ENCODE peak calls at places on chromosomes 13 and 19, in five cellular contexts. One of them, this sample, is unnamed.

GRCh38 chr13:26688286-26688685 is 72.3 kb downstream of the GPR12 start:
- DNase-seq in glutamatergic neuron: no peak
- DNase-seq in stimulated activated naive CD4-positive, alpha-beta T cell: no peak
- DNase-seq in tibial artery: no peak
- DNase-seq in substantia nigra: no peak
- DNase-seq in this sample: no peak

GRCh38 chr19:38942471-38943181 is 11.9 kb downstream of the MRPS12 start:
- DNase-seq in stimulated activated naive CD4-positive, alpha-beta T cell: no peak
- DNase-seq in substantia nigra: no peak
- DNase-seq in tibial artery: no peak
- DNase-seq in glutamatergic neuron: no peak
- DNase-seq in this sample: no peak

GRCh38 chr13:19782049-19782726 is 557 bp downstream of the PSPC1 start:
- DNase-seq in stimulated activated naive CD4-positive, alpha-beta T cell: peak; percentile 83
- DNase-seq in glutamatergic neuron: peak; percentile 69
- DNase-seq in tibial artery: peak; percentile 75
- DNase-seq in substantia nigra: peak; percentile 56
- DNase-seq in this sample: peak; percentile 44

GRCh38 chr13:102091231-102091630 is 310.6 kb downstream of the FGF14 start:
- DNase-seq in stimulated activated naive CD4-positive, alpha-beta T cell: no peak
- DNase-seq in tibial artery: no peak
- DNase-seq in substantia nigra: no peak
- DNase-seq in glutamatergic neuron: no peak
- DNase-seq in this sample: no peak

GRCh38 chr13:113820813-113821651 is 42.8 kb downstream of the GAS6 start:
- DNase-seq in substantia nigra: peak; percentile 72
- DNase-seq in stimulated activated naive CD4-positive, alpha-beta T cell: no peak
- DNase-seq in tibial artery: peak; percentile 94
- DNase-seq in glutamatergic neuron: peak; percentile 74
- DNase-seq in this sample: no peak

GRCh38 chr13:44329909-44330545 is 43.6 kb upstream of the SERP2 start:
- DNase-seq in glutamatergic neuron: no peak
- DNase-seq in tibial artery: no peak
- DNase-seq in stimulated activated naive CD4-positive, alpha-beta T cell: no peak
- DNase-seq in substantia nigra: no peak
- DNase-seq in this sample: no peak

GRCh38 chr13:109331898-109332297 is 454.5 kb downstream of the IRS2 start:
- DNase-seq in glutamatergic neuron: no peak
- DNase-seq in substantia nigra: no peak
- DNase-seq in tibial artery: no peak
- DNase-seq in stimulated activated naive CD4-positive, alpha-beta T cell: no peak
- DNase-seq in this sample: no peak

GRCh38 chr13:50969691-50970090 is 60.1 kb downstream of the RNASEH2B start:
- DNase-seq in substantia nigra: no peak
- DNase-seq in stimulated activated naive CD4-positive, alpha-beta T cell: no peak
- DNase-seq in glutamatergic neuron: peak; percentile 28
- DNase-seq in tibial artery: no peak
- DNase-seq in this sample: no peak

GRCh38 chr19:43316591-43317319 is 36.7 kb upstream of the CD177 start:
- DNase-seq in glutamatergic neuron: no peak
- DNase-seq in tibial artery: no peak
- DNase-seq in stimulated activated naive CD4-positive, alpha-beta T cell: no peak
- DNase-seq in substantia nigra: no peak
- DNase-seq in this sample: no peak

GRCh38 chr19:46000497-46001246 is 5.4 kb downstream of the CCDC61 start:
- DNase-seq in tibial artery: no peak
- DNase-seq in substantia nigra: peak; percentile 52
- DNase-seq in stimulated activated naive CD4-positive, alpha-beta T cell: peak; percentile 74
- DNase-seq in glutamatergic neuron: peak; percentile 77
- DNase-seq in this sample: peak; percentile 87

GRCh38 chr13:79937311-79938243 is 403.3 kb downstream of the SPRY2 start:
- DNase-seq in tibial artery: no peak
- DNase-seq in glutamatergic neuron: no peak
- DNase-seq in stimulated activated naive CD4-positive, alpha-beta T cell: no peak
- DNase-seq in substantia nigra: peak; percentile 34
- DNase-seq in this sample: no peak

GRCh38 chr13:51837016-51837415 is 8.0 kb downstream of the TMEM272 start:
- DNase-seq in glutamatergic neuron: no peak
- DNase-seq in tibial artery: no peak
- DNase-seq in substantia nigra: no peak
- DNase-seq in stimulated activated naive CD4-positive, alpha-beta T cell: no peak
- DNase-seq in this sample: no peak

GRCh38 chr13:40235160-40235796 is 431.2 kb downstream of the FOXO1 start:
- DNase-seq in tibial artery: no peak
- DNase-seq in glutamatergic neuron: no peak
- DNase-seq in stimulated activated naive CD4-positive, alpha-beta T cell: no peak
- DNase-seq in substantia nigra: no peak
- DNase-seq in this sample: no peak

GRCh38 chr19:21468791-21469190 is 36.6 kb upstream of the ZNF429 start:
- DNase-seq in stimulated activated naive CD4-positive, alpha-beta T cell: no peak
- DNase-seq in glutamatergic neuron: no peak
- DNase-seq in tibial artery: no peak
- DNase-seq in substantia nigra: no peak
- DNase-seq in this sample: no peak

GRCh38 chr19:41359741-41360140 is 4.2 kb downstream of the B9D2 start:
- DNase-seq in glutamatergic neuron: no peak
- DNase-seq in stimulated activated naive CD4-positive, alpha-beta T cell: no peak
- DNase-seq in substantia nigra: no peak
- DNase-seq in tibial artery: no peak
- DNase-seq in this sample: no peak

GRCh38 chr13:31167490-31167889 is 5.8 kb upstream of the HSPH1 start:
- DNase-seq in glutamatergic neuron: no peak
- DNase-seq in substantia nigra: no peak
- DNase-seq in stimulated activated naive CD4-positive, alpha-beta T cell: no peak
- DNase-seq in tibial artery: no peak
- DNase-seq in this sample: no peak

GRCh38 chr19:30224689-30225606 is 147.2 kb upstream of the ZNF536 start:
- DNase-seq in stimulated activated naive CD4-positive, alpha-beta T cell: no peak
- DNase-seq in glutamatergic neuron: peak; percentile 50
- DNase-seq in tibial artery: no peak
- DNase-seq in substantia nigra: no peak
- DNase-seq in this sample: no peak

GRCh38 chr19:49887037-49887652 is 9.5 kb downstream of the IL4I1 start:
- DNase-seq in tibial artery: no peak
- DNase-seq in glutamatergic neuron: peak; percentile 11
- DNase-seq in substantia nigra: no peak
- DNase-seq in stimulated activated naive CD4-positive, alpha-beta T cell: no peak
- DNase-seq in this sample: no peak

GRCh38 chr13:81540777-81541176 is 1199.9 kb upstream of the SPRY2 start:
- DNase-seq in glutamatergic neuron: no peak
- DNase-seq in substantia nigra: no peak
- DNase-seq in tibial artery: no peak
- DNase-seq in stimulated activated naive CD4-positive, alpha-beta T cell: no peak
- DNase-seq in this sample: no peak

GRCh38 chr19:17436094-17436873 is 12.2 kb downstream of the TMEM221 start:
- DNase-seq in substantia nigra: no peak
- DNase-seq in glutamatergic neuron: no peak
- DNase-seq in stimulated activated naive CD4-positive, alpha-beta T cell: no peak
- DNase-seq in tibial artery: no peak
- DNase-seq in this sample: no peak

GRCh38 chr13:22090114-22090513 is 419.2 kb downstream of the FGF9 start:
- DNase-seq in tibial artery: no peak
- DNase-seq in substantia nigra: no peak
- DNase-seq in stimulated activated naive CD4-positive, alpha-beta T cell: no peak
- DNase-seq in glutamatergic neuron: no peak
- DNase-seq in this sample: no peak

GRCh38 chr19:39829702-39830275 is 4.2 kb downstream of the DYRK1B start:
- DNase-seq in glutamatergic neuron: no peak
- DNase-seq in substantia nigra: no peak
- DNase-seq in tibial artery: no peak
- DNase-seq in stimulated activated naive CD4-positive, alpha-beta T cell: no peak
- DNase-seq in this sample: no peak

GRCh38 chr19:5339470-5339949 is 1.1 kb downstream of the PTPRS start:
- DNase-seq in substantia nigra: no peak
- DNase-seq in stimulated activated naive CD4-positive, alpha-beta T cell: no peak
- DNase-seq in tibial artery: no peak
- DNase-seq in glutamatergic neuron: peak; percentile 65
- DNase-seq in this sample: no peak

GRCh38 chr19:34588846-34589245 is 88.1 kb downstream of the SCGB2B2 start:
- DNase-seq in stimulated activated naive CD4-positive, alpha-beta T cell: no peak
- DNase-seq in glutamatergic neuron: no peak
- DNase-seq in tibial artery: no peak
- DNase-seq in substantia nigra: no peak
- DNase-seq in this sample: no peak

GRCh38 chr19:11291415-11291814 is 4.5 kb upstream of the TSPAN16 start:
- DNase-seq in stimulated activated naive CD4-positive, alpha-beta T cell: no peak
- DNase-seq in glutamatergic neuron: no peak
- DNase-seq in substantia nigra: no peak
- DNase-seq in tibial artery: no peak
- DNase-seq in this sample: no peak

GRCh38 chr19:3682741-3683404 is 17.4 kb downstream of the PIP5K1C start:
- DNase-seq in stimulated activated naive CD4-positive, alpha-beta T cell: no peak
- DNase-seq in tibial artery: no peak
- DNase-seq in glutamatergic neuron: peak; percentile 76
- DNase-seq in substantia nigra: no peak
- DNase-seq in this sample: no peak

GRCh38 chr13:36599641-36600040 is 74.2 kb upstream of the SERTM1 start:
- DNase-seq in tibial artery: no peak
- DNase-seq in glutamatergic neuron: no peak
- DNase-seq in stimulated activated naive CD4-positive, alpha-beta T cell: no peak
- DNase-seq in substantia nigra: no peak
- DNase-seq in this sample: no peak

GRCh38 chr19:51179297-51179696 is 37.2 kb downstream of the SIGLEC7 start:
- DNase-seq in stimulated activated naive CD4-positive, alpha-beta T cell: no peak
- DNase-seq in substantia nigra: no peak
- DNase-seq in glutamatergic neuron: no peak
- DNase-seq in tibial artery: no peak
- DNase-seq in this sample: no peak

GRCh38 chr13:74641586-74641985 is 507.4 kb upstream of the KLF12 start:
- DNase-seq in stimulated activated naive CD4-positive, alpha-beta T cell: no peak
- DNase-seq in tibial artery: no peak
- DNase-seq in glutamatergic neuron: no peak
- DNase-seq in substantia nigra: no peak
- DNase-seq in this sample: no peak

GRCh38 chr19:16400911-16401675 is 70.7 kb downstream of the EPS15L1 start:
- DNase-seq in glutamatergic neuron: no peak
- DNase-seq in substantia nigra: peak; percentile 42
- DNase-seq in stimulated activated naive CD4-positive, alpha-beta T cell: no peak
- DNase-seq in tibial artery: peak; percentile 82
- DNase-seq in this sample: no peak

GRCh38 chr19:32828139-32828538 is 41.4 kb downstream of the SLC7A9 start:
- DNase-seq in tibial artery: no peak
- DNase-seq in substantia nigra: no peak
- DNase-seq in glutamatergic neuron: no peak
- DNase-seq in stimulated activated naive CD4-positive, alpha-beta T cell: no peak
- DNase-seq in this sample: no peak

GRCh38 chr19:55075366-55075998 is at the start of gene EPS8L1:
- DNase-seq in stimulated activated naive CD4-positive, alpha-beta T cell: no peak
- DNase-seq in glutamatergic neuron: no peak
- DNase-seq in substantia nigra: no peak
- DNase-seq in tibial artery: no peak
- DNase-seq in this sample: no peak

GRCh38 chr13:113187905-113188595 is 20.4 kb downstream of the PCID2 start:
- DNase-seq in stimulated activated naive CD4-positive, alpha-beta T cell: no peak
- DNase-seq in glutamatergic neuron: no peak
- DNase-seq in substantia nigra: no peak
- DNase-seq in tibial artery: no peak
- DNase-seq in this sample: no peak

GRCh38 chr13:97142452-97142851 is 79.7 kb upstream of the MBNL2 start:
- DNase-seq in substantia nigra: no peak
- DNase-seq in stimulated activated naive CD4-positive, alpha-beta T cell: no peak
- DNase-seq in glutamatergic neuron: no peak
- DNase-seq in tibial artery: no peak
- DNase-seq in this sample: no peak

GRCh38 chr19:872266-872951 is 12.9 kb downstream of the CFD start:
- DNase-seq in glutamatergic neuron: peak; percentile 73
- DNase-seq in tibial artery: no peak
- DNase-seq in stimulated activated naive CD4-positive, alpha-beta T cell: peak; percentile 90
- DNase-seq in substantia nigra: no peak
- DNase-seq in this sample: peak; percentile 88

GRCh38 chr19:45615795-45616708 is 14.0 kb upstream of the GPR4 start:
- DNase-seq in substantia nigra: no peak
- DNase-seq in glutamatergic neuron: peak; percentile 96
- DNase-seq in tibial artery: peak; percentile 81
- DNase-seq in stimulated activated naive CD4-positive, alpha-beta T cell: peak; percentile 46
- DNase-seq in this sample: peak; percentile 69

GRCh38 chr19:45428385-45429231 is 4.9 kb upstream of the ERCC1 start:
- DNase-seq in tibial artery: peak; percentile 92
- DNase-seq in substantia nigra: no peak
- DNase-seq in glutamatergic neuron: peak; percentile 57
- DNase-seq in stimulated activated naive CD4-positive, alpha-beta T cell: no peak
- DNase-seq in this sample: no peak

GRCh38 chr19:41744850-41745249 is 10.5 kb upstream of the CEACAM6 start:
- DNase-seq in substantia nigra: no peak
- DNase-seq in glutamatergic neuron: no peak
- DNase-seq in tibial artery: no peak
- DNase-seq in stimulated activated naive CD4-positive, alpha-beta T cell: no peak
- DNase-seq in this sample: no peak